ENCODE peak calls at places on chromosomes 11 and 22, in ten cellular contexts. F, K, J, M, U, I, L, P, G and D are unnamed samples.

GRCh38 chr11:119800619-119801018 is 71.6 kb upstream of the NECTIN1 start:
- DNase-seq in J (no peak), M (no peak), K (no peak), L (no peak), G (no peak), U (no peak), I (no peak), F (no peak), P (peak; percentile 1), D (no peak)

GRCh38 chr11:117366875-117367274 is 39.2 kb downstream of the CEP164 start:
- DNase-seq in I (no peak), J (no peak), K (no peak), L (no peak), P (no peak), G (no peak), F (no peak), M (no peak), U (no peak), D (no peak)

GRCh38 chr11:57484141-57484710 is 23.9 kb downstream of the RTN4RL2 start:
- DNase-seq in G (no peak), L (peak; percentile 54), P (no peak), J (no peak), F (no peak), I (no peak), U (peak; percentile 79), K (no peak), M (no peak), D (no peak)

GRCh38 chr11:19573666-19574065 is 139.0 kb upstream of the NAV2 start:
- DNase-seq in F (no peak), M (no peak), I (no peak), J (no peak), U (no peak), G (no peak), L (no peak), P (no peak), K (no peak), D (no peak)

GRCh38 chr11:78282821-78283220 is 94.1 kb downstream of the USP35 start:
- DNase-seq in K (no peak), L (no peak), F (no peak), I (no peak), U (no peak), J (no peak), G (no peak), P (no peak), M (no peak), D (no peak)

GRCh38 chr22:41668971-41669911 is 19.4 kb downstream of the SNU13 start:
- DNase-seq in J (peak; percentile 94), L (no peak), U (no peak), I (no peak), K (no peak), P (no peak), G (no peak), M (peak; percentile 75), F (peak; percentile 81), D (no peak)

GRCh38 chr22:36244522-36245391 is 5.4 kb upstream of the APOL2 start:
- DNase-seq in P (no peak), J (peak; percentile 88), F (peak; percentile 65), G (no peak), L (no peak), I (no peak), U (no peak), K (no peak), M (no peak), D (no peak)

GRCh38 chr22:37416389-37416788 is 10.9 kb downstream of the ELFN2 start:
- DNase-seq in L (no peak), G (no peak), K (no peak), F (no peak), M (no peak), J (no peak), U (no peak), P (peak; percentile 30), I (no peak), D (no peak)

GRCh38 chr11:58771458-58771855 is 39.7 kb upstream of the GLYAT start:
- DNase-seq in G (no peak), M (no peak), I (peak; percentile 9), L (no peak), J (no peak), U (no peak), F (peak; percentile 4), P (no peak), K (no peak), D (no peak)

GRCh38 chr11:58772719-58773285 is 41.1 kb upstream of the GLYAT start:
- DNase-seq in M (no peak), L (no peak), G (no peak), F (no peak), I (no peak), U (no peak), P (no peak), J (no peak), K (no peak), D (no peak)

GRCh38 chr11:58776891-58777451 is 45.2 kb upstream of the GLYAT start:
- DNase-seq in G (no peak), K (no peak), L (no peak), F (no peak), U (no peak), I (no peak), M (no peak), P (no peak), J (no peak), D (no peak)

GRCh38 chr11:58775066-58775708 is 43.4 kb upstream of the GLYAT start:
- DNase-seq in M (no peak), L (no peak), G (no peak), K (no peak), U (no peak), J (no peak), F (no peak), P (no peak), I (no peak), D (no peak)

DNA sequence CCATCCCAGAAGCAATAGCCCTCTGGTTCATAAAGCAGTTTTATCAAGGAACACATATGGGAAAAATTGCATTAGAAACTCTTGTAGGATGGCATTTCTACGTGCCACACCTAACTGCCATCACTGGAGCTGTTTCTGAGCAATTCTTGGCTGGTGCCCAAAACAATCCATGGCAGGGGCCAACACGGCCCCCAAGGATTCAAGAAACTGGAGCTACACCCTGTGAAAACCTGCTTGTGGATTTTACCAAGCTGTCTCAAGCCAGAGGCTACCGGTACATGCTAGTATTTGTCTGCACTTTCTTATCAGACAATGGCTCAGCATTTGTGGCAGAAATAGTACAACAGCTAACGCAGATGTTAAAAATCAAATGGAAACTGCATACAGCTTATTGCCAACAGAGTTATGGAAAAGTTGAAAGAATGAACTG is 42.4 kb upstream of the GLYAT start:
- DNase-seq in J (no peak), F (no peak), U (no peak), P (no peak), L (no peak), K (no peak), I (no peak), G (no peak), M (no peak), D (no peak)
- TF ChIP-seq CTCF in J (no peak), F (no peak), U (no peak), P (no peak), L (no peak), K (no peak), I (no peak), G (no peak), M (no peak), D (no peak)

GRCh38 chr11:84549221-84549620 is 1077.9 kb downstream of the DLG2 start:
- DNase-seq in K (no peak), P (no peak), L (peak; percentile 7), U (peak; percentile 95), J (peak; percentile 43), M (no peak), F (peak; percentile 76), G (no peak), I (no peak), D (no peak)

GRCh38 chr11:84541711-84542340 is 1085.3 kb downstream of the DLG2 start:
- DNase-seq in U (peak; percentile 13), M (no peak), G (no peak), F (peak; percentile 85), K (no peak), P (no peak), L (no peak), J (peak; percentile 41), I (no peak), D (no peak)

DNA sequence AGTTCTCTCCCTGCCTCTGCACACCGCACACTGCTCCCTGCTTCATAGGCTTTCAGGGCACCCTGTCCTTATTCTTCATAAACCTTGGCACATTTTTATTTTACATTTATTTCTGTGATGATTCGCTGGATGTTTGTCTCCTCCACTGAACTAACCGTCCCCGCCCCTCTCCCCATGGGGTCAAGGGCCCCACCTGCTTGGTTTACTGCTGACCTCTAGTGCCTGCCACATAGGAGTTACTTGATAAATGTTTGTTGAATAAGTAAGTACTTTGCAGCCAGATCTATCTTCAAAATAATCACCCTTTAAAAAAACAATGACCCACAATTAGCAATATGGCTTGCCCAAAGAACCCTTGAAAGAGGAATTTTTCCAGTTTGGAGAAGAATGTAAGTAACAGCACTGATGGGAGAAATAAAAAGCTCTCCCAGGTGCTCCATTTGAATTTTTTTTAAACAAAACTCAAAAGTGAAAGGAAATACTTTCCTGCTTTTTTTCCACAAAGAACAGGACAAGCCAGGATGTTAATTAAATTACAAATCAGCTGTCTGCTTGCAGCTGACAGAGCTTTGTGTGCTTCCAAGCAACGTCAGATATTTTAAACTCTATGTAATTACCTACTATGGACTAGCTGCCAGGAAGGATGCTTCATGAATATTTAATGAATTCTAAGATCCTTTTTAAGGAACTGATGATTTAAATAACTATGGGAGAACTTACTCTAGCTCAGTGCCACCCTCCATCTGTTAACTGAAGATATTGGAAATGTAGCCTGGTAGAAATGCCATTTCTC is 1083.6 kb downstream of the DLG2 start:
- DNase-seq in P (peak; percentile 20), M (no peak), G (no peak), U (peak; percentile 45), L (no peak), F (no peak), I (no peak), J (no peak), K (no peak), D (peak; percentile 14)
- TF ChIP-seq CTCF in P (no peak), M (no peak), G (no peak), U (peak; percentile 67), L (no peak), F (no peak), I (no peak), J (no peak), K (no peak), D (no peak)

GRCh38 chr11:72786305-72787261 is 7.3 kb downstream of the STARD10 start:
- DNase-seq in G (no peak), M (no peak), U (no peak), K (peak; percentile 81), L (no peak), F (no peak), I (no peak), J (no peak), P (no peak), D (no peak)

GRCh38 chr11:72789493-72790131 is 4.2 kb downstream of the STARD10 start:
- DNase-seq in G (no peak), F (peak; percentile 73), M (peak; percentile 56), I (peak; percentile 29), U (no peak), L (no peak), P (no peak), J (peak; percentile 80), K (no peak), D (no peak)

GRCh38 chr11:72787262-72788104 is 6.4 kb downstream of the STARD10 start:
- DNase-seq in P (no peak), G (peak; percentile 79), L (peak; percentile 64), I (no peak), J (no peak), F (no peak), U (peak; percentile 54), K (peak; percentile 72), M (no peak), D (no peak)

GRCh38 chr11:72784662-72785061 is 9.2 kb downstream of the STARD10 start:
- DNase-seq in G (no peak), J (no peak), P (no peak), I (no peak), F (no peak), M (no peak), K (no peak), L (no peak), U (no peak), D (no peak)

DNA sequence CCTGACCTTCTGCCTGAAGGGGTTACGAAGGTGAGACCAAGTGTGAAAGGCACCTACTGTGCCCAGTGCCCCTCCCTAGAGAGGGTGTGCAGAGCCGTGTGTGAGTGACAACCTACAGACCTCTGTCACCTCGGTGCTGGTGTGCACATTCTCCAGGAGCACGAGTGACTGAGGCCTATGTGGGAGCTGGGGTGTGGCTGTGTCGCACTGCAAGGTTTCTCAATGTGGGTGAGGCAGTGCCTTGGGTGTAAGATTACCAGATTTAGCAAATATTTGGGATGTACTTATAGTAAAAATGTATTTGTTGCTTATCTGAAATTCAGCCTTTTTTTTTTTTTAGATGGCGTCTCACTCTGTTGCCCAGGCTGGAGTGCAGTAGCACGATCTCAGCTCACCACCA is 5.6 kb downstream of the STARD10 start:
- DNase-seq in G (no peak), I (no peak), L (no peak), J (no peak), K (no peak), P (no peak), M (no peak), F (no peak), U (no peak), D (no peak)
- TF ChIP-seq CTCF in G (no peak), I (no peak), L (no peak), J (no peak), K (no peak), P (no peak), M (no peak), F (no peak), U (no peak), D (no peak)

GRCh38 chr11:14414470-14415461 is 55.8 kb upstream of the RRAS2 start:
- DNase-seq in M (no peak), U (no peak), K (no peak), F (peak; percentile 54), I (no peak), J (no peak), L (peak; percentile 22), P (no peak), G (peak; percentile 36), D (no peak)

GRCh38 chr11:14411818-14412217 is 52.8 kb upstream of the RRAS2 start:
- DNase-seq in U (no peak), K (no peak), J (peak; percentile 92), L (no peak), P (no peak), G (no peak), I (peak; percentile 81), F (peak; percentile 97), M (peak; percentile 93), D (no peak)

GRCh38 chr11:14409891-14410290 is 50.9 kb upstream of the RRAS2 start:
- DNase-seq in P (no peak), U (no peak), M (no peak), K (no peak), G (no peak), F (no peak), I (peak; percentile 58), L (no peak), J (no peak), D (no peak)

GRCh38 chr11:14417186-14417585 is 58.2 kb upstream of the RRAS2 start:
- DNase-seq in L (no peak), I (no peak), P (no peak), M (no peak), J (peak; percentile 79), F (peak; percentile 56), G (no peak), K (no peak), U (no peak), D (no peak)

GRCh38 chr11:14413307-14414072 is 54.5 kb upstream of the RRAS2 start:
- DNase-seq in G (no peak), P (peak; percentile 31), I (peak; percentile 48), F (peak; percentile 87), M (peak; percentile 74), J (peak; percentile 88), K (no peak), L (no peak), U (no peak), D (no peak)
- TF ChIP-seq CTCF in G (no peak), P (peak; percentile 49), I (peak; percentile 21), F (peak; percentile 56), M (peak; percentile 36), J (peak; percentile 68), K (peak; percentile 11), L (peak; percentile 23), U (peak; percentile 26), D (no peak)